ENCODE peak calls at places on chromosomes 16 and 17, in five cellular contexts. B, S, V, R and X are unnamed samples.

GRCh38 chr17:249236-249993 is 68.0 kb upstream of the DOC2B start:
- DNase-seq in B (peak; percentile 30), S (peak; percentile 12), V (no peak), R (no peak), X (no peak)

GRCh38 chr16:84907575-84907974 is 87.8 kb downstream of the CRISPLD2 start:
- DNase-seq in B (peak; percentile 83), S (no peak), V (no peak), R (peak; percentile 37), X (no peak)

GRCh38 chr16:89198417-89199240 is 1.7 kb downstream of the SLC22A31 start:
- DNase-seq in B (no peak), S (no peak), V (no peak), R (no peak), X (no peak)

GRCh38 chr16:73000020-73000906 is 47.7 kb downstream of the ZFHX3 start:
- DNase-seq in B (peak; percentile 74), S (no peak), V (no peak), R (no peak), X (no peak)

GRCh38 chr17:74812109-74812864 is 36.1 kb upstream of the NAT9 start:
- DNase-seq in B (no peak), S (no peak), V (no peak), R (no peak), X (no peak)

GRCh38 chr16:35184356-35184870 is 1725.0 kb downstream of the TP53TG3F start:
- DNase-seq in B (no peak), S (no peak), V (no peak), R (no peak), X (no peak)

GRCh38 chr16:58367252-58367651 is 25.0 kb upstream of the GINS3 start:
- DNase-seq in B (no peak), S (no peak), V (no peak), R (no peak), X (no peak)

GRCh38 chr17:73430165-73430680 is 118.4 kb upstream of the CDC42EP4 start:
- DNase-seq in B (no peak), S (no peak), V (no peak), R (no peak), X (no peak)

GRCh38 chr17:28807925-28808641 is 34.5 kb downstream of the FAM222B start:
- DNase-seq in B (no peak), S (no peak), V (peak; percentile 38), R (peak; percentile 81), X (no peak)

GRCh38 chr16:83813818-83814653 is 6.3 kb downstream of the HSBP1 start:
- DNase-seq in B (no peak), S (no peak), V (no peak), R (peak; percentile 79), X (peak; percentile 20)

GRCh38 chr16:117381-118365 is 20.8 kb downstream of the NPRL3 start:
- DNase-seq in B (no peak), S (peak; percentile 65), V (peak; percentile 71), R (no peak), X (peak; percentile 33)

GRCh38 chr16:12801511-12802042 is 2.1 kb downstream of the CPPED1 start:
- DNase-seq in B (no peak), S (no peak), V (no peak), R (peak; percentile 94), X (peak; percentile 87)

GRCh38 chr17:4520881-4521600 is 22.4 kb downstream of the SPNS2 start:
- DNase-seq in B (no peak), S (no peak), V (no peak), R (no peak), X (peak; percentile 76)

GRCh38 chr17:66900126-66901010 is 64.1 kb upstream of the CACNG4 start:
- DNase-seq in B (no peak), S (no peak), V (peak; percentile 59), R (no peak), X (peak; percentile 78)

GRCh38 chr17:83179378-83179777 is 100.0 kb downstream of the METRNL start:
- DNase-seq in B (peak; percentile 76), S (no peak), V (no peak), R (no peak), X (no peak)

GRCh38 chr17:35235917-35236316 is 7.0 kb upstream of the SLFN5 start:
- DNase-seq in B (no peak), S (no peak), V (no peak), R (no peak), X (no peak)

GRCh38 chr17:62791235-62792121 is 16.6 kb downstream of the MARCHF10 start:
- DNase-seq in B (no peak), S (no peak), V (peak; percentile 59), R (peak; percentile 81), X (peak; percentile 93)

GRCh38 chr16:3106205-3106928 is 6.0 kb upstream of the ZNF205 start:
- DNase-seq in B (peak; percentile 96), S (peak; percentile 95), V (peak; percentile 95), R (no peak), X (peak; percentile 87)

GRCh38 chr17:56571456-56571855 is 22.0 kb upstream of the NOG start:
- DNase-seq in B (no peak), S (no peak), V (no peak), R (no peak), X (no peak)

GRCh38 chr16:35557731-35558130 is 2098.3 kb downstream of the TP53TG3F start:
- DNase-seq in B (no peak), S (no peak), V (no peak), R (no peak), X (no peak)

GRCh38 chr16:4116328-4117249 is at the start of gene ADCY9:
- DNase-seq in B (peak; percentile 85), S (peak; percentile 91), V (peak; percentile 91), R (no peak), X (peak; percentile 83)

GRCh38 chr17:68096111-68096510 is 60.6 kb downstream of the KPNA2 start:
- DNase-seq in B (no peak), S (no peak), V (no peak), R (no peak), X (no peak)

GRCh38 chr16:2585651-2586081 is 47.8 kb downstream of the PDPK1 start:
- DNase-seq in B (no peak), S (no peak), V (no peak), R (no peak), X (no peak)

GRCh38 chr16:75111514-75112280 is 4.9 kb downstream of the LDHD start:
- DNase-seq in B (no peak), S (no peak), V (no peak), R (no peak), X (no peak)

GRCh38 chr16:89099905-89100304 is 6.3 kb downstream of the ACSF3 start:
- DNase-seq in B (no peak), S (no peak), V (no peak), R (no peak), X (no peak)

GRCh38 chr16:87145181-87146176 is 171.7 kb downstream of the C16orf95 start:
- DNase-seq in B (no peak), S (no peak), V (peak; percentile 87), R (no peak), X (no peak)

GRCh38 chr17:4584125-4584834 is at the start of gene SMTNL2:
- DNase-seq in B (peak; percentile 73), S (peak; percentile 48), V (peak; percentile 61), R (no peak), X (peak; percentile 15)

GRCh38 chr17:7213895-7214299 is 5.7 kb downstream of the DLG4 start:
- DNase-seq in B (peak; percentile 92), S (no peak), V (no peak), R (no peak), X (peak; percentile 82)

GRCh38 chr16:12798846-12799245 is 4.8 kb downstream of the CPPED1 start:
- DNase-seq in B (no peak), S (no peak), V (no peak), R (no peak), X (no peak)

GRCh38 chr17:8746501-8747236 is 2.0 kb upstream of the CCDC42 start:
- DNase-seq in B (no peak), S (no peak), V (no peak), R (no peak), X (peak; percentile 74)

GRCh38 chr16:53043986-53044571 is 8.6 kb downstream of the CHD9NB start:
- DNase-seq in B (no peak), S (no peak), V (no peak), R (no peak), X (peak; percentile 38)

GRCh38 chr17:4463818-4464501 is 30.2 kb downstream of the SPNS3 start:
- DNase-seq in B (no peak), S (no peak), V (no peak), R (no peak), X (no peak)

GRCh38 chr17:65595071-65595655 is 33.7 kb upstream of the AXIN2 start:
- DNase-seq in B (no peak), S (no peak), V (no peak), R (no peak), X (peak; percentile 64)

GRCh38 chr17:12789075-12789975 is at the start of gene ARHGAP44:
- DNase-seq in B (peak; percentile 77), S (peak; percentile 56), V (peak; percentile 70), R (no peak), X (peak; percentile 70)

GRCh38 chr17:13986855-13987254 is 82.4 kb upstream of the COX10 start:
- DNase-seq in B (no peak), S (no peak), V (no peak), R (no peak), X (no peak)

GRCh38 chr16:9039208-9039607 is 52.2 kb upstream of the HAPSTR1 start:
- DNase-seq in B (no peak), S (no peak), V (no peak), R (no peak), X (no peak)

GRCh38 chr17:521561-522325 is 169.1 kb upstream of the RPH3AL start:
- DNase-seq in B (no peak), S (no peak), V (no peak), R (no peak), X (no peak)

GRCh38 chr17:75404739-75405364 is 626 bp downstream of the GRB2 start:
- DNase-seq in B (peak; percentile 80), S (peak; percentile 74), V (peak; percentile 37), R (no peak), X (peak; percentile 67)